ENCODE peak calls at places on chromosomes 5 and 9, in eight cellular contexts. C is left ventricle myocardium inferior; P is type B pancreatic cell; D is stimulated activated CD4-positive, alpha-beta T cell treated with anti-CD3 and anti-CD28 coated beads, Interleukin-2, amount 100 ng/mL, for 4 hours; T is GM20000; L is endothelial cell of umbilical vein; X is body of pancreas; O is lower lobe of right lung. E is an unnamed sample.

GRCh38 chr9:72733896-72734295 is 212.5 kb downstream of the TMC1 start:
- DNase-seq in X (no peak), T (no peak), O (no peak), C (no peak), L (no peak), P (no peak), D (no peak), E (no peak)

GRCh38 chr9:5622019-5622418 is 6.9 kb upstream of the RIC1 start:
- DNase-seq in L (no peak), T (no peak), C (no peak), O (no peak), D (no peak), P (no peak), X (no peak), E (peak)

GRCh38 chr5:31983851-31984250 is 190.3 kb downstream of the GOLPH3 start:
- DNase-seq in C (no peak), T (no peak), L (no peak), X (no peak), P (no peak), D (no peak), O (no peak), E (no peak)

GRCh38 chr9:93267681-93268505 is 84.0 kb downstream of the WNK2 start:
- DNase-seq in D (no peak), T (peak), L (no peak), P (peak), C (no peak), O (peak), X (no peak), E (no peak)

GRCh38 chr5:128674837-128675446 is 136.9 kb upstream of the FBN2 start:
- DNase-seq in C (no peak), T (peak), P (no peak), O (no peak), X (peak), D (no peak), L (peak), E (peak)

GRCh38 chr9:131738293-131738692 is 1.6 kb downstream of the RAPGEF1 start:
- DNase-seq in X (no peak), O (peak), C (no peak), D (no peak), L (peak), P (no peak), T (no peak), E (no peak)

GRCh38 chr5:66989781-66990180 is 206.8 kb downstream of the CD180 start:
- DNase-seq in D (no peak), T (no peak), C (no peak), P (no peak), L (no peak), X (no peak), O (no peak), E (no peak)

GRCh38 chr5:120778491-120779293 is 314.6 kb downstream of the PRR16 start:
- DNase-seq in O (no peak), P (no peak), C (no peak), D (no peak), L (no peak), T (no peak), X (no peak), E (peak)

GRCh38 chr5:107470007-107470582 is 200.6 kb downstream of the EFNA5 start:
- DNase-seq in O (no peak), P (no peak), L (peak), D (no peak), X (no peak), T (no peak), C (no peak), E (peak)

GRCh38 chr9:38176256-38176655 is 107.2 kb upstream of the SHB start:
- DNase-seq in L (peak), P (no peak), C (no peak), D (no peak), X (no peak), T (no peak), O (no peak), E (no peak)

GRCh38 chr9:75455444-75455921 is 367.2 kb downstream of the OSTF1 start:
- DNase-seq in T (no peak), O (no peak), X (no peak), D (no peak), P (no peak), C (no peak), L (no peak), E (peak)